ENCODE peak calls at places on chromosomes 1 and 21, in four cellular contexts. K, Q, R and C are unnamed samples.

GRCh38 chr1:70717656-70718055 is 306.6 kb downstream of the CTH start:
- DNase-seq in K (no peak), R (no peak), Q (no peak), C (no peak)

GRCh38 chr1:100458925-100459814 is 78.8 kb upstream of the GPR88 start:
- DNase-seq in K (peak; percentile 15), R (peak; percentile 63), Q (peak; percentile 76), C (peak; percentile 71)

GRCh38 chr1:26321315-26322041 is 3.7 kb downstream of the CD52 start:
- DNase-seq in K (peak; percentile 82), R (peak; percentile 54), Q (peak; percentile 88), C (peak; percentile 89)

GRCh38 chr1:221439008-221439733 is 302.7 kb downstream of the DUSP10 start:
- DNase-seq in Q (no peak), R (peak; percentile 86), K (no peak), C (peak; percentile 27)

GRCh38 chr1:240962086-240962485 is 350.1 kb upstream of the GREM2 start:
- DNase-seq in Q (no peak), R (no peak), K (no peak), C (no peak)

GRCh38 chr1:210586785-210587184 is 258.1 kb downstream of the HHAT start:
- DNase-seq in R (no peak), K (no peak), Q (no peak), C (no peak)

GRCh38 chr1:156095906-156096508 is 13.7 kb upstream of the MEX3A start:
- DNase-seq in R (no peak), Q (no peak), K (no peak), C (no peak)

GRCh38 chr1:97277891-97278662 is 556.5 kb downstream of the PTBP2 start:
- DNase-seq in Q (no peak), R (peak; percentile 84), K (no peak), C (no peak)

GRCh38 chr1:172446547-172446946 is 2.7 kb upstream of the PIGC start:
- DNase-seq in R (no peak), K (no peak), Q (no peak), C (no peak)

GRCh38 chr1:95012389-95012788 is 60.4 kb downstream of the ALG14 start:
- DNase-seq in K (no peak), Q (no peak), R (no peak), C (no peak)

GRCh38 chr1:43711049-43711448 is 3.7 kb downstream of the ST3GAL3 start:
- DNase-seq in Q (no peak), K (no peak), R (no peak), C (no peak)

GRCh38 chr1:156592910-156593732 is 1.5 kb downstream of the NAXE start:
- DNase-seq in K (no peak), Q (no peak), R (no peak), C (no peak)

GRCh38 chr1:246311461-246311860 is 195.6 kb downstream of the SMYD3 start:
- DNase-seq in R (no peak), K (no peak), Q (no peak), C (no peak)

GRCh38 chr1:42730988-42731387 is 9.0 kb downstream of the CLDN19 start:
- DNase-seq in K (no peak), Q (no peak), R (peak; percentile 64), C (no peak)

GRCh38 chr1:1630191-1630964 is 1.6 kb upstream of the MMP23B start:
- DNase-seq in R (no peak), K (peak; percentile 100), Q (peak; percentile 46), C (peak; percentile 53)

GRCh38 chr1:69263982-69264381 is 303.7 kb upstream of the LRRC7 start:
- DNase-seq in R (no peak), Q (no peak), K (no peak), C (no peak)

GRCh38 chr1:64019818-64020217 is 183.6 kb upstream of the UBE2U start:
- DNase-seq in R (no peak), K (no peak), Q (no peak), C (no peak)

GRCh38 chr21:35400233-35400939 is 351.3 kb upstream of the RUNX1 start:
- DNase-seq in Q (peak; percentile 57), R (peak; percentile 81), K (peak; percentile 11), C (no peak)

GRCh38 chr1:232422901-232423300 is 207.0 kb downstream of the SIPA1L2 start:
- DNase-seq in K (no peak), Q (no peak), R (no peak), C (no peak)

GRCh38 chr1:228972576-228972975 is 237.3 kb downstream of the RHOU start:
- DNase-seq in K (no peak), Q (no peak), R (no peak), C (no peak)

GRCh38 chr1:45971335-45971734 is 161.1 kb downstream of the PIK3R3 start:
- DNase-seq in R (no peak), Q (no peak), K (no peak), C (no peak)

GRCh38 chr1:35406103-35406502 is 137.6 kb downstream of the ZMYM4 start:
- DNase-seq in K (no peak), R (no peak), Q (no peak), C (no peak)

GRCh38 chr1:31788825-31789256 is 24.7 kb upstream of the ADGRB2 start:
- DNase-seq in R (no peak), K (no peak), Q (no peak), C (no peak)
- TF ChIP-seq POLR2A in R (no peak), K (no peak), Q (no peak), C (no peak)

GRCh38 chr1:160789702-160790611 is 6.0 kb upstream of the LY9 start:
- DNase-seq in K (peak; percentile 42), R (no peak), Q (no peak), C (no peak)
- TF ChIP-seq POLR2A in K (no peak), R (no peak), Q (no peak), C (no peak)

GRCh38 chr1:155051342-155051776 is 243 bp downstream of the ADAM15 start:
- DNase-seq in R (no peak), Q (no peak), K (no peak), C (no peak)
- TF ChIP-seq POLR2A in R (peak; percentile 53), Q (peak; percentile 67), K (no peak), C (no peak)

GRCh38 chr1:119510046-119510445 is 3.0 kb downstream of the HSD3B1 start:
- DNase-seq in K (no peak), R (no peak), Q (no peak), C (no peak)
- TF ChIP-seq POLR2A in K (no peak), R (no peak), Q (no peak), C (no peak)